ENCODE peak calls at places on chromosome 2, in ten cellular contexts. One of them, this sample, is unnamed. For H3K4me1, the result is how much of the 10 kb centered on the place peaks cover.

GRCh38 chr2:163157891-163158511 is 319.4 kb upstream of the KCNH7 start:
- DNase-seq in fibroblast of lung: peak
- DNase-seq in Karpas-422: no peak
- DNase-seq in colonic mucosa: no peak
- DNase-seq in prostate gland: no peak
- DNase-seq in right cardiac atrium: no peak
- DNase-seq in adrenal gland: no peak
- DNase-seq in CD4-positive, CD25-positive, alpha-beta regulatory T cell: no peak
- DNase-seq in aorta: no peak
- DNase-seq in CD8-positive, alpha-beta T cell: no peak
- DNase-seq in this sample: no peak

GRCh38 chr2:152370783-152371182 is 35.8 kb downstream of the FMNL2 start:
- DNase-seq in fibroblast of lung: no peak
- DNase-seq in Karpas-422: no peak
- DNase-seq in colonic mucosa: no peak
- DNase-seq in prostate gland: no peak
- DNase-seq in right cardiac atrium: no peak
- DNase-seq in adrenal gland: no peak
- DNase-seq in CD4-positive, CD25-positive, alpha-beta regulatory T cell: no peak
- DNase-seq in aorta: no peak
- DNase-seq in CD8-positive, alpha-beta T cell: no peak
- DNase-seq in this sample: no peak

GRCh38 chr2:192184349-192184748 is 10.4 kb downstream of the TMEFF2 start:
- DNase-seq in fibroblast of lung: no peak
- DNase-seq in Karpas-422: no peak
- DNase-seq in colonic mucosa: no peak
- DNase-seq in prostate gland: no peak
- DNase-seq in right cardiac atrium: no peak
- DNase-seq in adrenal gland: no peak
- DNase-seq in CD4-positive, CD25-positive, alpha-beta regulatory T cell: no peak
- DNase-seq in aorta: no peak
- DNase-seq in CD8-positive, alpha-beta T cell: no peak
- DNase-seq in this sample: no peak

GRCh38 chr2:68345129-68345875 is 19.8 kb upstream of the PLEK start:
- DNase-seq in fibroblast of lung: no peak
- DNase-seq in Karpas-422: no peak
- DNase-seq in colonic mucosa: no peak
- DNase-seq in prostate gland: no peak
- DNase-seq in right cardiac atrium: no peak
- DNase-seq in adrenal gland: no peak
- DNase-seq in CD4-positive, CD25-positive, alpha-beta regulatory T cell: no peak
- DNase-seq in aorta: no peak
- DNase-seq in CD8-positive, alpha-beta T cell: no peak
- DNase-seq in this sample: no peak

GRCh38 chr2:163736433-163737168 is 793 bp upstream of the FIGN start:
- DNase-seq in fibroblast of lung: peak
- DNase-seq in Karpas-422: no peak
- DNase-seq in colonic mucosa: peak
- DNase-seq in prostate gland: no peak
- DNase-seq in right cardiac atrium: peak
- DNase-seq in adrenal gland: peak
- DNase-seq in CD4-positive, CD25-positive, alpha-beta regulatory T cell: no peak
- DNase-seq in aorta: peak
- DNase-seq in CD8-positive, alpha-beta T cell: no peak
- DNase-seq in this sample: peak

GRCh38 chr2:53476800-53477199 is 290.8 kb upstream of the CHAC2 start:
- DNase-seq in fibroblast of lung: no peak
- DNase-seq in Karpas-422: no peak
- DNase-seq in colonic mucosa: no peak
- DNase-seq in prostate gland: no peak
- DNase-seq in right cardiac atrium: no peak
- DNase-seq in adrenal gland: no peak
- DNase-seq in CD4-positive, CD25-positive, alpha-beta regulatory T cell: no peak
- DNase-seq in aorta: no peak
- DNase-seq in CD8-positive, alpha-beta T cell: no peak
- DNase-seq in this sample: no peak

GRCh38 chr2:151289972-151290335 is 486 bp upstream of the NMI start:
- DNase-seq in fibroblast of lung: peak
- DNase-seq in Karpas-422: peak
- DNase-seq in colonic mucosa: peak
- DNase-seq in prostate gland: no peak
- DNase-seq in right cardiac atrium: peak
- DNase-seq in adrenal gland: peak
- DNase-seq in CD4-positive, CD25-positive, alpha-beta regulatory T cell: no peak
- DNase-seq in aorta: no peak
- DNase-seq in CD8-positive, alpha-beta T cell: no peak
- DNase-seq in this sample: peak

GRCh38 chr2:221850076-221850475 is 278.0 kb upstream of the EPHA4 start:
- DNase-seq in fibroblast of lung: no peak
- DNase-seq in Karpas-422: no peak
- DNase-seq in colonic mucosa: no peak
- DNase-seq in prostate gland: no peak
- DNase-seq in right cardiac atrium: no peak
- DNase-seq in adrenal gland: no peak
- DNase-seq in CD4-positive, CD25-positive, alpha-beta regulatory T cell: no peak
- DNase-seq in aorta: no peak
- DNase-seq in CD8-positive, alpha-beta T cell: no peak
- DNase-seq in this sample: no peak

GRCh38 chr2:91975130-91975491 is 2896.1 kb upstream of the TEKT4 start:
- DNase-seq in fibroblast of lung: no peak
- DNase-seq in Karpas-422: no peak
- DNase-seq in colonic mucosa: no peak
- DNase-seq in prostate gland: no peak
- DNase-seq in right cardiac atrium: no peak
- DNase-seq in adrenal gland: no peak
- DNase-seq in CD4-positive, CD25-positive, alpha-beta regulatory T cell: no peak
- DNase-seq in aorta: no peak
- DNase-seq in CD8-positive, alpha-beta T cell: no peak
- DNase-seq in this sample: no peak

DNA sequence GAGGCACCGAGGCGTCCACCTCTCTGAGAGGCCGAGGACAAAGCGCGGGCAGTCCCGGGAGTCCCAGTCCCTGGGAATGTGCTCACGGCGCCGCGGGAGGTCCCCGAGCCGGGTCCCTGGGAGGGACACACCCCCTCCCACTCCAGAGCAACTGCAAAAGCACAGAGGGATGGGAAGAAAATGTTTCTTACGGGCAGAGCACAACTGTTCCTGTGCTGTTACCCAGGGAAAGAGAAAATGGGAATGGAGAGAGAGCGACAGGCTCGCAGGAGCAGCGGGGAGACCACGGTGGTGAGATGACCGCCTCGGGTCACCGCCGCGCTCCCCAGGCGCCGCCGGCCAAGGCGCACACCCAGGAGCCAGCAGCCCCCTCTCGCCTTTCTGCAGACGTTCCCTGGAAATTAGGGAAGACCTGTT is 1.2 kb upstream of the BCL11A start:
- DNase-seq in fibroblast of lung: no peak
- DNase-seq in Karpas-422: no peak
- DNase-seq in colonic mucosa: peak
- DNase-seq in prostate gland: no peak
- DNase-seq in right cardiac atrium: no peak
- DNase-seq in adrenal gland: no peak
- DNase-seq in CD4-positive, CD25-positive, alpha-beta regulatory T cell: no peak
- DNase-seq in aorta: no peak
- DNase-seq in CD8-positive, alpha-beta T cell: no peak
- DNase-seq in this sample: no peak
- H3K4me1 ChIP-seq in fibroblast of lung: under half
- H3K4me1 ChIP-seq in Karpas-422: under half
- H3K4me1 ChIP-seq in colonic mucosa: under half
- H3K4me1 ChIP-seq in prostate gland: under half
- H3K4me1 ChIP-seq in right cardiac atrium: under half
- H3K4me1 ChIP-seq in adrenal gland: half or more
- H3K4me1 ChIP-seq in CD4-positive, CD25-positive, alpha-beta regulatory T cell: half or more
- H3K4me1 ChIP-seq in aorta: under half
- H3K4me1 ChIP-seq in CD8-positive, alpha-beta T cell: half or more
- H3K4me1 ChIP-seq in this sample: under half

GRCh38 chr2:239061824-239062560 is 214.1 kb downstream of the TWIST2 start:
- DNase-seq in fibroblast of lung: no peak
- DNase-seq in Karpas-422: no peak
- DNase-seq in colonic mucosa: no peak
- DNase-seq in prostate gland: no peak
- DNase-seq in right cardiac atrium: no peak
- DNase-seq in adrenal gland: peak
- DNase-seq in CD4-positive, CD25-positive, alpha-beta regulatory T cell: no peak
- DNase-seq in aorta: no peak
- DNase-seq in CD8-positive, alpha-beta T cell: no peak
- DNase-seq in this sample: no peak

GRCh38 chr2:239064253-239064652 is 216.4 kb downstream of the TWIST2 start:
- DNase-seq in fibroblast of lung: no peak
- DNase-seq in Karpas-422: no peak
- DNase-seq in colonic mucosa: no peak
- DNase-seq in prostate gland: no peak
- DNase-seq in right cardiac atrium: no peak
- DNase-seq in adrenal gland: no peak
- DNase-seq in CD4-positive, CD25-positive, alpha-beta regulatory T cell: no peak
- DNase-seq in aorta: no peak
- DNase-seq in CD8-positive, alpha-beta T cell: no peak
- DNase-seq in this sample: no peak

GRCh38 chr2:239061121-239061666 is 213.3 kb downstream of the TWIST2 start:
- DNase-seq in fibroblast of lung: no peak
- DNase-seq in Karpas-422: no peak
- DNase-seq in colonic mucosa: no peak
- DNase-seq in prostate gland: no peak
- DNase-seq in right cardiac atrium: no peak
- DNase-seq in adrenal gland: no peak
- DNase-seq in CD4-positive, CD25-positive, alpha-beta regulatory T cell: no peak
- DNase-seq in aorta: no peak
- DNase-seq in CD8-positive, alpha-beta T cell: no peak
- DNase-seq in this sample: no peak

GRCh38 chr2:239060676-239061075 is 212.8 kb downstream of the TWIST2 start:
- DNase-seq in fibroblast of lung: no peak
- DNase-seq in Karpas-422: no peak
- DNase-seq in colonic mucosa: no peak
- DNase-seq in prostate gland: no peak
- DNase-seq in right cardiac atrium: no peak
- DNase-seq in adrenal gland: no peak
- DNase-seq in CD4-positive, CD25-positive, alpha-beta regulatory T cell: no peak
- DNase-seq in aorta: no peak
- DNase-seq in CD8-positive, alpha-beta T cell: no peak
- DNase-seq in this sample: no peak

GRCh38 chr2:239062743-239063142 is 214.9 kb downstream of the TWIST2 start:
- DNase-seq in fibroblast of lung: no peak
- DNase-seq in Karpas-422: no peak
- DNase-seq in colonic mucosa: no peak
- DNase-seq in prostate gland: no peak
- DNase-seq in right cardiac atrium: no peak
- DNase-seq in adrenal gland: no peak
- DNase-seq in CD4-positive, CD25-positive, alpha-beta regulatory T cell: no peak
- DNase-seq in aorta: no peak
- DNase-seq in CD8-positive, alpha-beta T cell: no peak
- DNase-seq in this sample: no peak
- H3K4me1 ChIP-seq in fibroblast of lung: under half
- H3K4me1 ChIP-seq in Karpas-422: under half
- H3K4me1 ChIP-seq in colonic mucosa: under half
- H3K4me1 ChIP-seq in prostate gland: under half
- H3K4me1 ChIP-seq in right cardiac atrium: under half
- H3K4me1 ChIP-seq in adrenal gland: under half
- H3K4me1 ChIP-seq in CD4-positive, CD25-positive, alpha-beta regulatory T cell: under half
- H3K4me1 ChIP-seq in aorta: under half
- H3K4me1 ChIP-seq in CD8-positive, alpha-beta T cell: under half
- H3K4me1 ChIP-seq in this sample: under half

GRCh38 chr2:226423498-226423960 is 376.1 kb downstream of the IRS1 start:
- DNase-seq in fibroblast of lung: peak
- DNase-seq in Karpas-422: peak
- DNase-seq in colonic mucosa: no peak
- DNase-seq in prostate gland: peak
- DNase-seq in right cardiac atrium: no peak
- DNase-seq in adrenal gland: no peak
- DNase-seq in CD4-positive, CD25-positive, alpha-beta regulatory T cell: peak
- DNase-seq in aorta: no peak
- DNase-seq in CD8-positive, alpha-beta T cell: peak
- DNase-seq in this sample: no peak
- H3K4me1 ChIP-seq in fibroblast of lung: under half
- H3K4me1 ChIP-seq in Karpas-422: under half
- H3K4me1 ChIP-seq in colonic mucosa: under half
- H3K4me1 ChIP-seq in prostate gland: under half
- H3K4me1 ChIP-seq in right cardiac atrium: under half
- H3K4me1 ChIP-seq in adrenal gland: under half
- H3K4me1 ChIP-seq in CD4-positive, CD25-positive, alpha-beta regulatory T cell: under half
- H3K4me1 ChIP-seq in aorta: under half
- H3K4me1 ChIP-seq in CD8-positive, alpha-beta T cell: under half
- H3K4me1 ChIP-seq in this sample: under half

GRCh38 chr2:63862802-63863201 is 21.1 kb downstream of the UGP2 start:
- DNase-seq in fibroblast of lung: no peak
- DNase-seq in Karpas-422: no peak
- DNase-seq in colonic mucosa: no peak
- DNase-seq in prostate gland: no peak
- DNase-seq in right cardiac atrium: no peak
- DNase-seq in adrenal gland: no peak
- DNase-seq in CD4-positive, CD25-positive, alpha-beta regulatory T cell: no peak
- DNase-seq in aorta: no peak
- DNase-seq in CD8-positive, alpha-beta T cell: no peak
- DNase-seq in this sample: no peak

GRCh38 chr2:63866009-63866709 is 24.5 kb downstream of the UGP2 start:
- DNase-seq in fibroblast of lung: peak
- DNase-seq in Karpas-422: no peak
- DNase-seq in colonic mucosa: no peak
- DNase-seq in prostate gland: no peak
- DNase-seq in right cardiac atrium: no peak
- DNase-seq in adrenal gland: no peak
- DNase-seq in CD4-positive, CD25-positive, alpha-beta regulatory T cell: peak
- DNase-seq in aorta: no peak
- DNase-seq in CD8-positive, alpha-beta T cell: no peak
- DNase-seq in this sample: no peak

GRCh38 chr2:63861220-63861822 is 19.6 kb downstream of the UGP2 start:
- DNase-seq in fibroblast of lung: peak
- DNase-seq in Karpas-422: peak
- DNase-seq in colonic mucosa: peak
- DNase-seq in prostate gland: peak
- DNase-seq in right cardiac atrium: no peak
- DNase-seq in adrenal gland: peak
- DNase-seq in CD4-positive, CD25-positive, alpha-beta regulatory T cell: peak
- DNase-seq in aorta: no peak
- DNase-seq in CD8-positive, alpha-beta T cell: peak
- DNase-seq in this sample: peak

GRCh38 chr2:63863707-63864106 is 22.0 kb downstream of the UGP2 start:
- DNase-seq in fibroblast of lung: no peak
- DNase-seq in Karpas-422: no peak
- DNase-seq in colonic mucosa: no peak
- DNase-seq in prostate gland: no peak
- DNase-seq in right cardiac atrium: no peak
- DNase-seq in adrenal gland: no peak
- DNase-seq in CD4-positive, CD25-positive, alpha-beta regulatory T cell: no peak
- DNase-seq in aorta: no peak
- DNase-seq in CD8-positive, alpha-beta T cell: no peak
- DNase-seq in this sample: no peak

DNA sequence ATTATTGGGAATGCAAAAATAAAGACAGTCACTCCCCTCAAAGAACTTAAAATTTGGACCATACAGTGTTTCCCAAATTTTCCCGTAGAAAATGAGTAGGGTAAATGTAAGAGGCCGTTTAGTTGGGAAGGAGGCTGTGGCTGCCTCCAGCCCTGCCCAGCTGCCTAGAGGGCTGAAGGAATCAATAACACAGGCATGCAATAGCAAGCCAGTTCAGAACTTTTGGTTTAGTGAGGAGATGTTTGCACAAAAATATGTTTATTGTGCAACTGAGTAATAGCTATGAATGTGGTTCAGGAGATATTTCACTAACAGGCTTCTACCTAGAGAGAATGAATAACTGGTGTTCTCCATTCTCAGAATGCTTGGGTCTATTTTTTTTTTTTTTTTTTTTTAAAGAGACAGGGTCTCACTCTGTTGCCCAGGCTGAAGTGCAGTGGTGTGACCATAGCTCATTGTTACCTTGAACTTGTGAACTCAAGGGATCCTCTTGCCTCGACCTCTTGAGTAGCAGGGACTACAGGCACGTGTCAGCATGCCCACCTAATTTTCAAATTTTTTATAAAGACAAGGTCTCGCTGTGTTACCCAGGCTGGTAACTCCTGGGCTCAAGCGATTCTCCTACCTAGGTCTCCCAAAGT is 23.6 kb downstream of the UGP2 start:
- DNase-seq in fibroblast of lung: peak
- DNase-seq in Karpas-422: no peak
- DNase-seq in colonic mucosa: no peak
- DNase-seq in prostate gland: no peak
- DNase-seq in right cardiac atrium: no peak
- DNase-seq in adrenal gland: no peak
- DNase-seq in CD4-positive, CD25-positive, alpha-beta regulatory T cell: no peak
- DNase-seq in aorta: no peak
- DNase-seq in CD8-positive, alpha-beta T cell: no peak
- DNase-seq in this sample: peak
- H3K4me1 ChIP-seq in fibroblast of lung: under half
- H3K4me1 ChIP-seq in Karpas-422: under half
- H3K4me1 ChIP-seq in colonic mucosa: under half
- H3K4me1 ChIP-seq in prostate gland: under half
- H3K4me1 ChIP-seq in right cardiac atrium: under half
- H3K4me1 ChIP-seq in adrenal gland: under half
- H3K4me1 ChIP-seq in CD4-positive, CD25-positive, alpha-beta regulatory T cell: under half
- H3K4me1 ChIP-seq in aorta: under half
- H3K4me1 ChIP-seq in CD8-positive, alpha-beta T cell: under half
- H3K4me1 ChIP-seq in this sample: under half

This sample was measured in cardiac muscle cell.